ENCODE peak calls at places on chromosome 11, in six cellular contexts. F is K562, G is HCT116, Q is HepG2, N is upper lobe of left lung, S is GM12878. P is an unnamed sample.
A peak's percentile ranks its signal among the peaks of the same experiment; 100 is the strongest.

GRCh38 chr11:77819921-77820564 is 479 bp downstream of the RSF1 start:
- ATAC-seq in F (peak; percentile 78), Q (peak; percentile 18), N (peak; percentile 51), G (peak; percentile 39), S (peak; percentile 33), P (no peak)

GRCh38 chr11:76823481-76824028 is 37.2 kb upstream of the ACER3 start:
- ATAC-seq in S (no peak), N (peak; percentile 80), G (peak; percentile 95), Q (no peak), F (peak; percentile 82), P (peak; percentile 82)

GRCh38 chr11:35785287-35786167 is 123.0 kb downstream of the TRIM44 start:
- ATAC-seq in G (no peak), N (no peak), S (peak; percentile 86), Q (no peak), F (peak; percentile 39), P (no peak)

GRCh38 chr11:118081241-118081958 is 4.5 kb downstream of the TMPRSS4 start:
- ATAC-seq in S (no peak), Q (no peak), N (no peak), F (no peak), G (no peak), P (no peak)

GRCh38 chr11:114088836-114089235 is 29.3 kb downstream of the ZBTB16 start:
- ATAC-seq in G (no peak), F (no peak), N (no peak), Q (no peak), S (no peak), P (no peak)

GRCh38 chr11:30991802-30992512 is 377.6 kb downstream of the DCDC1 start:
- ATAC-seq in F (no peak), N (no peak), Q (peak; percentile 27), G (no peak), S (peak; percentile 52), P (no peak)

GRCh38 chr11:8809605-8810272 is 101.2 kb upstream of the AKIP1 start:
- ATAC-seq in N (no peak), S (no peak), F (no peak), G (no peak), Q (peak; percentile 11), P (no peak)

GRCh38 chr11:123231777-123232176 is 36.7 kb upstream of the CLMP start:
- ATAC-seq in F (no peak), N (no peak), Q (no peak), S (no peak), G (no peak), P (peak; percentile 46)

GRCh38 chr11:35235944-35236666 is 97.1 kb downstream of the CD44 start:
- ATAC-seq in S (no peak), Q (no peak), G (peak; percentile 51), N (no peak), F (no peak), P (no peak)

GRCh38 chr11:95138448-95138847 is 48.8 kb downstream of the ENDOD1 start:
- ATAC-seq in G (peak; percentile 83), N (no peak), F (peak; percentile 94), Q (peak; percentile 90), S (peak; percentile 97), P (no peak)

GRCh38 chr11:62124186-62125113 is 639 bp downstream of the INCENP start:
- ATAC-seq in G (peak; percentile 37), F (peak; percentile 78), S (peak; percentile 76), N (peak; percentile 57), Q (peak; percentile 70), P (peak; percentile 4)

GRCh38 chr11:87397250-87397649 is 359.5 kb downstream of the TMEM135 start:
- ATAC-seq in Q (no peak), S (no peak), G (no peak), N (peak; percentile 31), F (no peak), P (no peak)

GRCh38 chr11:2990617-2991476 is 1.3 kb downstream of the NAP1L4 start:
- ATAC-seq in G (no peak), Q (peak; percentile 59), S (peak; percentile 16), F (peak; percentile 20), N (no peak), P (no peak)

GRCh38 chr11:104876838-104877500 is 21.3 kb downstream of the CASP12 start:
- ATAC-seq in Q (no peak), G (no peak), N (no peak), F (no peak), S (peak; percentile 47), P (no peak)

GRCh38 chr11:113926273-113927183 is 21.9 kb downstream of the HTR3B start:
- ATAC-seq in G (peak; percentile 77), S (no peak), Q (no peak), N (no peak), F (no peak), P (no peak)

DNA sequence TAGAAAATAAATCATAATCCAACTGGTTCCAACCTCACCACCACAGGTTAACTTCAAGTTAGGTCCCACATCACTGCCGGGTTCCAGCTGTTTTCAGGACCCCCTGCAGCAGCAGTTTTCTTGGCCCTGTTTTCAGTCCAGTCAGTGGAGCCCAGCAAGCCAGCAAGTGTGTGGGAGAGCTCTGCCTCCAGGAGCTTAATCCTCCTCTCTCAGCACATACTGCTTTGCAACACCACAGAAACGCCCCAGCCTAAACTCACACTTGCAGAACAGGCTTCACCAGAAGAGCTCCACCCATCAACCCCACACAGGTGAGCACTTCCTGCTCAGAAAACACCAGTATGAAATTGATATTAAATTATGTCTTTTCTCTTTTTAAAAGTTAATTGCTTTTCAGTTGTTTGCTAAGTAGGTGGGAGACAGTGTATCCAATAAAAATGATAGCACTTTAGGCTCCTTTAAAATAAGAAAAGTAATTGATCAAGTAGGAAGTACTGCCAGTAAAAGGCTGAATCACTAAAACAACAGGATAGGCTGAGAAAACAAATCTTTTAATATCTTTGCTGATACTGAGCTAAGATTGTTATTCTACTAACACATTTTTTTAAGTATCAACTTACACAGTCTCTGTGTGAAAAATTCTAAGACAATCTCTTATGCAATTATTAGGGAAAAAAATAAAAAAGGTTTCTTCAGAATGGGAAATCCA is 81.5 kb upstream of the TP53AIP1 start:
- ATAC-seq in N (peak; percentile 46), G (peak; percentile 99), Q (no peak), F (no peak), S (peak; percentile 36), P (no peak)
- TF ChIP-seq POLR2A in N (peak; percentile 29), G (no peak), Q (no peak), F (no peak), S (no peak), P (no peak)

DNA sequence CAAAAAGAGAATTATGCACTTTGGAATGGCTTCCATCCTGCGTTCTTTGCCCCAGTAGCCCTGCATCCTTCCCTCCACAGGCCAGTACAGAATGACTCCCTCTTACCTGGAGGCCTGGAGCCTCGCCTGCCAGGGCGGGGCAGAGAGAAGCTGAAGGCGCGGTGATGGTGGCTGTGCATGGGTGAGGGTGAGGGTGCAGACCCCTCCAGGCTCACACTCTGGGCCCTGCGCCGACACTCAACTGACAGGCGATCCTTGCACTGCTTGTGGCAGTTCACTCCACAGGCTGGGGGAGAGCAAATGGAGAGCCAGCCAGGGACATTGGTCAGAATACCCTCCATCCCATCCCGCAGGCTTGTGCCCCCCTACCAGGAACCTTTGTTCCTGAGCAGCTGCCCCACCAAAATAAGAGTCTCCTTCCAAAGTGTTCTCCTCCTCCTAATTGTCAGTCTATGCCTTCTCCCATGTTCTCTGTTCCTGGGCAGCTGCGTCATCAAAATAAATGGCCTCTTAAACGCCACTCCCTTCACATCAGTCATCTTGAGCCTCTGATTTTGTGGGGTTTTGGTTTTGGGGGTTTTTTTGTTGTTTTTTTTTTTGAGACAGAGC is 5.9 kb upstream of the NRXN2 start:
- ATAC-seq in F (no peak), Q (no peak), G (no peak), N (no peak), S (no peak), P (no peak)
- H3K27ac ChIP-seq in F (no peak overlapping the region), Q (no peak overlapping the region), G (no peak overlapping the region), N (no peak overlapping the region), S (no peak overlapping the region), P (no peak overlapping the region)

GRCh38 chr11:6474423-6474792 is 667 bp upstream of the TRIM3 start:
- ATAC-seq in F (no peak), N (no peak), Q (no peak), S (no peak), G (no peak), P (no peak)

GRCh38 chr11:6472934-6473333 is 807 bp downstream of the TRIM3 start:
- ATAC-seq in S (no peak), Q (no peak), G (no peak), F (no peak), N (no peak), P (no peak)

GRCh38 chr11:6473481-6474422 is at the start of gene TRIM3:
- ATAC-seq in Q (peak; percentile 88), G (peak; percentile 80), S (peak; percentile 85), N (peak; percentile 95), F (peak; percentile 88), P (peak; percentile 90)

GRCh38 chr11:6469599-6469998 is 4.1 kb downstream of the TRIM3 start:
- ATAC-seq in G (no peak), N (no peak), F (no peak), Q (no peak), S (no peak), P (no peak)

GRCh38 chr11:6468712-6469495 is 4.8 kb downstream of the TRIM3 start:
- ATAC-seq in Q (peak; percentile 66), S (peak; percentile 94), F (peak; percentile 95), N (peak; percentile 84), G (peak; percentile 77), P (peak; percentile 84)
- TF ChIP-seq POLR2AphosphoS5 in Q (peak; percentile 50), S (peak; percentile 59), F (no peak), N (peak; percentile 59), G (peak; percentile 77), P (no peak)

GRCh38 chr11:14359573-14360031 is 619 bp upstream of the RRAS2 start:
- ATAC-seq in S (no peak), G (no peak), N (no peak), F (no peak), Q (peak; percentile 1), P (no peak)

GRCh38 chr11:14357843-14358728 is 897 bp downstream of the RRAS2 start:
- ATAC-seq in F (peak; percentile 77), Q (peak; percentile 86), S (peak; percentile 48), N (peak; percentile 80), G (peak; percentile 87), P (peak; percentile 85)

GRCh38 chr11:14356342-14356741 is 2.6 kb downstream of the RRAS2 start:
- ATAC-seq in F (no peak), Q (no peak), S (no peak), N (no peak), G (no peak), P (no peak)

GRCh38 chr11:14360976-14361375 is 2.0 kb upstream of the RRAS2 start:
- ATAC-seq in N (no peak), S (no peak), F (no peak), Q (no peak), G (no peak), P (no peak)

DNA sequence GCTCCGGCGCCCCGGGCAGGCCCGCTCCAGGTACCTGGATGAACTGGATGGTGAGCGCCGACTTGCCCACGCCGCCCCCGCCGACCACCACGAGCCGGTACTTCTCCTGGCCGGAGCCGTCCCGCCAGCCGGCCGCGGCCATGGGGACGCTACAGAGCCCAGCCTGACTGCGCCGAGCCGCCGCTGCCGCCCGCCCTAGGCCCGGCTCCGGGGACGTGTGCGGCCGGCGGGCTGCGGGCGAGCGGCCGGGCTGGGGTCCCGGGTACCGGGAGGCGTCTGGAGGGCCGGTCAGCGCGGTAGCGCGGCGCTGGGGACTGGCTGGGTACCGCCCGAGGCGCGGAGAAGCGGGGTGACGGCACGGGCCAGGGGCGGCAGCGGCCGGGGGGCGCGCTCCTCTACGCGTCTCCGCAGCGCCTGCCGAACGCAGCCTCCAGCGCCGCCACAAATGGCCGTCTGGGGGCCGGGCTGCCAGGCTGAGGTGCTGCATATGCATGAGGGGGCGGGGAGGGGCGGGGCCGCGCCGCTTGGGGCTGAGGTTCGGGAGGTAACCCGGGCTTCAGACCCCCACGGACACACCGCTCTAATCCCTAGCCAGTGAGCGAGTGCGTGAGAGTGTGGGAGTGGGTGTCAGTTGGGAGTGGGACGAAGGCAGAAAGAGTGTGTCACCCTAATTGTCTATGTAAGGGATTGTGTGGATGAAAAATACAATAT is at the start of gene RRAS2:
- ATAC-seq in S (peak; percentile 88), G (peak; percentile 88), N (peak; percentile 93), F (peak; percentile 93), Q (peak; percentile 92), P (peak; percentile 88)
- TF ChIP-seq POLR2A in S (peak; percentile 92), G (peak; percentile 81), N (peak; percentile 81), F (peak; percentile 74), Q (peak; percentile 76), P (peak; percentile 89)